ENCODE peak calls at places on chromosomes 12 and 14, in four cellular contexts. S is left ventricle myocardium inferior, N is psoas muscle, R is mammary epithelial cell. L is an unnamed sample.
A peak's percentile ranks its signal among the peaks of the same experiment; 100 is the strongest.

GRCh38 chr14:101196795-101197590 is 293.5 kb upstream of the RTL1 start:
- DNase-seq in S (no peak), N (no peak), R (no peak), L (no peak)

GRCh38 chr14:81625343-81625742 is 91.7 kb upstream of the SEL1L start:
- DNase-seq in S (no peak), N (no peak), R (peak; percentile 4), L (no peak)

GRCh38 chr12:49674318-49674985 is 32.8 kb downstream of the FMNL3 start:
- DNase-seq in S (no peak), N (no peak), R (peak; percentile 33), L (no peak)

GRCh38 chr12:109732321-109733305 is 19.0 kb downstream of the FAM222A start:
- DNase-seq in S (peak; percentile 4), N (peak; percentile 4), R (no peak), L (peak; percentile 17)

GRCh38 chr14:89201645-89202044 is 215.4 kb downstream of the FOXN3 start:
- DNase-seq in S (no peak), N (no peak), R (no peak), L (no peak)

GRCh38 chr14:89721330-89721729 is 233.2 kb downstream of the EFCAB11 start:
- DNase-seq in S (no peak), N (no peak), R (no peak), L (no peak)

GRCh38 chr14:50053935-50054334 is 62.4 kb downstream of the VCPKMT start:
- DNase-seq in S (no peak), N (no peak), R (no peak), L (no peak)

GRCh38 chr12:98894412-98895085 is 249.5 kb downstream of the APAF1 start:
- DNase-seq in S (no peak), N (no peak), R (no peak), L (no peak)

GRCh38 chr14:56760164-56760914 is 49.9 kb downstream of the OTX2 start:
- DNase-seq in S (no peak), N (no peak), R (no peak), L (no peak)

GRCh38 chr14:104239866-104240301 is 101.5 kb downstream of the KIF26A start:
- DNase-seq in S (no peak), N (no peak), R (no peak), L (no peak)

GRCh38 chr12:42284876-42285275 is 41.0 kb downstream of the ZCRB1 start:
- DNase-seq in S (no peak), N (no peak), R (no peak), L (no peak)

GRCh38 chr12:106487664-106488063 is 95.1 kb upstream of the RFX4 start:
- DNase-seq in S (no peak), N (no peak), R (no peak), L (no peak)

GRCh38 chr12:109259545-109259895 is 49.6 kb downstream of the FOXN4 start:
- DNase-seq in S (no peak), N (no peak), R (no peak), L (no peak)

GRCh38 chr12:13241833-13242232 is 45.3 kb downstream of the EMP1 start:
- DNase-seq in S (no peak), N (no peak), R (peak; percentile 61), L (no peak)

GRCh38 chr12:55612646-55613045 is 24.0 kb upstream of the OR10P1 start:
- DNase-seq in S (no peak), N (no peak), R (no peak), L (no peak)

GRCh38 chr14:71163842-71164500 is 256.7 kb downstream of the PCNX1 start:
- DNase-seq in S (no peak), N (no peak), R (no peak), L (peak; percentile 0)

GRCh38 chr14:22977434-22977683 is 5.0 kb downstream of the AJUBA start:
- DNase-seq in S (no peak), N (no peak), R (no peak), L (no peak)
- H3K27ac ChIP-seq in S (peak overlapping the region; percentile 90), N (no peak overlapping the region), R (peak overlapping the region; percentile 55), L (no peak overlapping the region)

DNA sequence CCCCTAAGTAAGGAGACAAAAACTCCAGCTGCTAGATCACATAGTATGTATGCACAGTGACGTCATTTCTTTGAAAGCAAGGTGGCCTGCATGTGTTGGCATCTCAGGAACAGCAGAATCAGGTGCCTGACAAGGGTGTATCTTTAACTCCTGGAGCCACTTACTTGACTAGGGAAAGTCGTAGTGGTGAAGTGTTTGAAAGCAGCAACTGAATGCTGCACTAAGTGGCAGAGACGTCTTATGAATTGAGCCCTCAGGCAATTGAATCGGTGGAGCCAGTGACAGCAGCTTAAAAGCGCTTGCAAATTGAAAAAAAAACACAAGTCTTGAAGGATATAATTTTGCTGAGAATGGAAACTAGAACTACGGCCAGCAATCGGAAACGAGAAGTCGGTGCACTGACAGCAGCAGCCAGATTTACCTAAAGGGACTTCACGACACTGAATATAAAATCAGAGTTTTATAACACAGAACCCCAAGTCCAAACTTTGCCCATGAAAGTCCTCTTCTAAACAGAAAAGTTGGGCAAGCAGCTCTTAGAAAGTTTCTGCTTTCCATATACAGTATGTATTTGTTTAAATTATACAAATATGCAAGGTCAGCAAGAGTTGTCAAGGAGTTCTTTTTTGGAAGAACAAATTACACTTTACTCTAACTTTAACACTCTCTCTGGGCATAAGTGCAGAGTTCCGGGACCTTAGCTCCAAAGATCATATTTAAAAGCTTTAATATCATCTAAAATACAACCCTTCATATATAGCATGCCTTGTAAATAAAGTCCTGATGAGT is 1.1 kb downstream of the IGF1 start:
- DNase-seq in S (no peak), N (no peak), R (peak; percentile 7), L (no peak)
- H3K4me3 ChIP-seq in S (peak overlapping the region; percentile 57), N (peak overlapping the region; percentile 64), R (no peak overlapping the region), L (peak overlapping the region; percentile 45)

GRCh38 chr14:34348592-34348991 is 113.4 kb downstream of the SPTSSA start:
- DNase-seq in S (no peak), N (no peak), R (no peak), L (no peak)

GRCh38 chr14:34345718-34346465 is 116.1 kb downstream of the SPTSSA start:
- DNase-seq in S (no peak), N (no peak), R (no peak), L (no peak)

GRCh38 chr14:34347683-34348082 is 114.4 kb downstream of the SPTSSA start:
- DNase-seq in S (no peak), N (no peak), R (no peak), L (no peak)

GRCh38 chr14:34340226-34340625 is 121.8 kb downstream of the SPTSSA start:
- DNase-seq in S (no peak), N (no peak), R (peak; percentile 67), L (no peak)

GRCh38 chr14:34344318-34344717 is 117.7 kb downstream of the SPTSSA start:
- DNase-seq in S (no peak), N (no peak), R (no peak), L (no peak)
- H3K27ac ChIP-seq in S (no peak overlapping the region), N (no peak overlapping the region), R (no peak overlapping the region), L (no peak overlapping the region)

DNA sequence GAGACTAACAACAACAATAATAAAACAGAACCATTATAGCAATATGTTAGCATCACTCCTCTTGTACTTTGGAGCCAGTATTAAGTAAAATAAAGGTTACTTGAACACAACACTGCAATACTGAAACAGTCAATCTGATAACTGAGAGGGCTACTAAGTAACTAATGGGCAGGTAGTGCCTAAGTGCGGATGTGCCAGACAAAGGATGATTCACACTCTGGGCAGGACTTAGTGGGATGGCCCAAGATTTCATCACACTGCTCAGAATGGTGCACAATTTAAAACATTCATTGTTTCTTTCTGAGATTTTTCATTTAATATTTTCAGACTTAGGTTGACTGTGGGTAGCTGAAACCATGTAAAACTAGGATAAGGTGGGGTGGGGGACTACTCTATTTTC is 131.9 kb upstream of the CAND1 start:
- DNase-seq in S (no peak), N (no peak), R (peak; percentile 76), L (no peak)
- H3K4me3 ChIP-seq in S (no peak overlapping the region), N (no peak overlapping the region), R (no peak overlapping the region), L (no peak overlapping the region)

L was measured in testis.